ENCODE peak calls at places on chromosomes 4 and X, in seven cellular contexts. One of them, this sample, is unnamed.

GRCh38 chr4:124337874-124338273 is 374.7 kb downstream of the ANKRD50 start:
- DNase-seq in C1 segment of cervical spinal cord: no peak
- DNase-seq in A549: no peak
- DNase-seq in breast epithelium: no peak
- DNase-seq in left ventricle myocardium superior: peak
- DNase-seq in stimulated activated naive CD4-positive, alpha-beta T cell: no peak
- DNase-seq in HEK293T: no peak
- DNase-seq in this sample: no peak

GRCh38 chr4:139916041-139916440 is 237.9 kb downstream of the MAML3 start:
- DNase-seq in C1 segment of cervical spinal cord: no peak
- DNase-seq in A549: no peak
- DNase-seq in breast epithelium: no peak
- DNase-seq in left ventricle myocardium superior: no peak
- DNase-seq in stimulated activated naive CD4-positive, alpha-beta T cell: no peak
- DNase-seq in HEK293T: no peak
- DNase-seq in this sample: no peak

GRCh38 chr4:184395451-184395917 is 78.9 kb downstream of the IRF2 start:
- DNase-seq in C1 segment of cervical spinal cord: no peak
- DNase-seq in A549: no peak
- DNase-seq in breast epithelium: no peak
- DNase-seq in left ventricle myocardium superior: no peak
- DNase-seq in stimulated activated naive CD4-positive, alpha-beta T cell: no peak
- DNase-seq in HEK293T: no peak
- DNase-seq in this sample: no peak

GRCh38 chrX:109685656-109686078 is 47.4 kb downstream of the ACSL4 start:
- DNase-seq in C1 segment of cervical spinal cord: no peak
- DNase-seq in A549: no peak
- DNase-seq in breast epithelium: no peak
- DNase-seq in left ventricle myocardium superior: no peak
- DNase-seq in stimulated activated naive CD4-positive, alpha-beta T cell: no peak
- DNase-seq in HEK293T: no peak
- DNase-seq in this sample: no peak

GRCh38 chrX:9770319-9770718 is 4.7 kb upstream of the GPR143 start:
- DNase-seq in C1 segment of cervical spinal cord: no peak
- DNase-seq in A549: no peak
- DNase-seq in breast epithelium: no peak
- DNase-seq in left ventricle myocardium superior: no peak
- DNase-seq in stimulated activated naive CD4-positive, alpha-beta T cell: no peak
- DNase-seq in HEK293T: no peak
- DNase-seq in this sample: no peak

GRCh38 chr4:153488719-153489384 is 22.7 kb downstream of the TMEM131L start:
- DNase-seq in C1 segment of cervical spinal cord: peak
- DNase-seq in A549: no peak
- DNase-seq in breast epithelium: no peak
- DNase-seq in left ventricle myocardium superior: peak
- DNase-seq in stimulated activated naive CD4-positive, alpha-beta T cell: no peak
- DNase-seq in HEK293T: no peak
- DNase-seq in this sample: no peak

GRCh38 chrX:54087661-54088060 is 43.4 kb upstream of the PHF8 start:
- DNase-seq in C1 segment of cervical spinal cord: no peak
- DNase-seq in A549: no peak
- DNase-seq in breast epithelium: no peak
- DNase-seq in left ventricle myocardium superior: no peak
- DNase-seq in stimulated activated naive CD4-positive, alpha-beta T cell: no peak
- DNase-seq in HEK293T: no peak
- DNase-seq in this sample: no peak

GRCh38 chr4:128155231-128155855 is 94.2 kb downstream of the LARP1B start:
- DNase-seq in C1 segment of cervical spinal cord: no peak
- DNase-seq in A549: no peak
- DNase-seq in breast epithelium: no peak
- DNase-seq in left ventricle myocardium superior: peak
- DNase-seq in stimulated activated naive CD4-positive, alpha-beta T cell: no peak
- DNase-seq in HEK293T: no peak
- DNase-seq in this sample: no peak

GRCh38 chr4:40682298-40683101 is 52.8 kb upstream of the RBM47 start:
- DNase-seq in C1 segment of cervical spinal cord: no peak
- DNase-seq in A549: no peak
- DNase-seq in breast epithelium: no peak
- DNase-seq in left ventricle myocardium superior: no peak
- DNase-seq in stimulated activated naive CD4-positive, alpha-beta T cell: no peak
- DNase-seq in HEK293T: no peak
- DNase-seq in this sample: no peak

GRCh38 chr4:92047209-92047877 is 256.4 kb upstream of the GRID2 start:
- DNase-seq in C1 segment of cervical spinal cord: no peak
- DNase-seq in A549: peak
- DNase-seq in breast epithelium: no peak
- DNase-seq in left ventricle myocardium superior: no peak
- DNase-seq in stimulated activated naive CD4-positive, alpha-beta T cell: no peak
- DNase-seq in HEK293T: no peak
- DNase-seq in this sample: no peak

GRCh38 chr4:84028340-84028739 is 470.8 kb downstream of the NKX6-1 start:
- DNase-seq in C1 segment of cervical spinal cord: no peak
- DNase-seq in A549: peak
- DNase-seq in breast epithelium: no peak
- DNase-seq in left ventricle myocardium superior: no peak
- DNase-seq in stimulated activated naive CD4-positive, alpha-beta T cell: no peak
- DNase-seq in HEK293T: peak
- DNase-seq in this sample: no peak

GRCh38 chr4:140158234-140159030 is 4.4 kb upstream of the MAML3 start:
- DNase-seq in C1 segment of cervical spinal cord: no peak
- DNase-seq in A549: no peak
- DNase-seq in breast epithelium: no peak
- DNase-seq in left ventricle myocardium superior: no peak
- DNase-seq in stimulated activated naive CD4-positive, alpha-beta T cell: no peak
- DNase-seq in HEK293T: no peak
- DNase-seq in this sample: no peak

GRCh38 chr4:11700751-11701226 is 272.1 kb upstream of the HS3ST1 start:
- DNase-seq in C1 segment of cervical spinal cord: no peak
- DNase-seq in A549: no peak
- DNase-seq in breast epithelium: no peak
- DNase-seq in left ventricle myocardium superior: no peak
- DNase-seq in stimulated activated naive CD4-positive, alpha-beta T cell: no peak
- DNase-seq in HEK293T: no peak
- DNase-seq in this sample: no peak

GRCh38 chr4:183618681-183619080 is 40.3 kb downstream of the RWDD4 start:
- DNase-seq in C1 segment of cervical spinal cord: no peak
- DNase-seq in A549: no peak
- DNase-seq in breast epithelium: no peak
- DNase-seq in left ventricle myocardium superior: no peak
- DNase-seq in stimulated activated naive CD4-positive, alpha-beta T cell: no peak
- DNase-seq in HEK293T: no peak
- DNase-seq in this sample: no peak

GRCh38 chr4:99483636-99484035 is 27.2 kb upstream of the C4orf17 start:
- DNase-seq in C1 segment of cervical spinal cord: no peak
- DNase-seq in A549: no peak
- DNase-seq in breast epithelium: no peak
- DNase-seq in left ventricle myocardium superior: no peak
- DNase-seq in stimulated activated naive CD4-positive, alpha-beta T cell: no peak
- DNase-seq in HEK293T: no peak
- DNase-seq in this sample: no peak

GRCh38 chrX:113868169-113868568 is 715.7 kb upstream of the HTR2C start:
- DNase-seq in C1 segment of cervical spinal cord: no peak
- DNase-seq in A549: no peak
- DNase-seq in breast epithelium: no peak
- DNase-seq in left ventricle myocardium superior: no peak
- DNase-seq in stimulated activated naive CD4-positive, alpha-beta T cell: no peak
- DNase-seq in HEK293T: no peak
- DNase-seq in this sample: no peak

This sample was measured in tibial nerve.